ENCODE peak calls at places on chromosomes 5 and 9, in eight cellular contexts. W, A, G, H, N, C, U and S are unnamed samples.

GRCh38 chr9:13322828-13323550 is 43.5 kb upstream of the MPDZ start:
- DNase-seq in W (no peak), A (no peak), G (no peak), H (no peak), N (no peak), C (no peak), U (no peak), S (no peak)

GRCh38 chr9:22103650-22104575 is 94.8 kb upstream of the CDKN2B start:
- DNase-seq in W (no peak), A (peak), G (no peak), H (peak), N (no peak), C (no peak), U (no peak), S (no peak)

GRCh38 chr5:142152383-142152730 is 43.8 kb downstream of the NDFIP1 start:
- DNase-seq in W (no peak), A (peak), G (no peak), H (peak), N (no peak), C (no peak), U (no peak), S (no peak)

GRCh38 chr5:83146441-83146840 is 69.1 kb downstream of the XRCC4 start:
- DNase-seq in W (no peak), A (no peak), G (no peak), H (no peak), N (no peak), C (no peak), U (no peak), S (no peak)

GRCh38 chr9:93533863-93534262 is 42.5 kb upstream of the PHF2 start:
- DNase-seq in W (no peak), A (no peak), G (no peak), H (no peak), N (no peak), C (no peak), U (no peak), S (no peak)

GRCh38 chr5:111461261-111461671 is 51.1 kb downstream of the STARD4 start:
- DNase-seq in W (peak), A (peak), G (no peak), H (peak), N (no peak), C (no peak), U (no peak), S (no peak)

GRCh38 chr9:111715471-111715870 is 54.1 kb downstream of the GNG10 start:
- DNase-seq in W (no peak), A (peak), G (no peak), H (no peak), N (no peak), C (no peak), U (no peak), S (no peak)

GRCh38 chr9:89467278-89467625 is 30.7 kb downstream of the SEMA4D start:
- DNase-seq in W (no peak), A (no peak), G (no peak), H (no peak), N (no peak), C (no peak), U (no peak), S (no peak)

GRCh38 chr9:13279284-13280162 is at the start of gene MPDZ:
- DNase-seq in W (peak), A (peak), G (peak), H (peak), N (peak), C (peak), U (peak), S (peak)

GRCh38 chr9:103799959-103800358 is 294.1 kb upstream of the SMC2 start:
- DNase-seq in W (no peak), A (no peak), G (no peak), H (no peak), N (no peak), C (no peak), U (no peak), S (no peak)

GRCh38 chr9:16521868-16522381 is 348.5 kb downstream of the BNC2 start:
- DNase-seq in W (no peak), A (peak), G (peak), H (peak), N (peak), C (no peak), U (no peak), S (no peak)

GRCh38 chr9:132312426-132312825 is 42.4 kb downstream of the SETX start:
- DNase-seq in W (no peak), A (no peak), G (no peak), H (no peak), N (no peak), C (no peak), U (no peak), S (no peak)

GRCh38 chr9:132311978-132312377 is 42.8 kb downstream of the SETX start:
- DNase-seq in W (no peak), A (peak), G (no peak), H (no peak), N (no peak), C (no peak), U (no peak), S (no peak)

GRCh38 chr9:132309056-132309455 is 45.7 kb downstream of the SETX start:
- DNase-seq in W (no peak), A (no peak), G (no peak), H (no peak), N (no peak), C (no peak), U (no peak), S (no peak)

GRCh38 chr9:132312873-132313272 is 41.9 kb downstream of the SETX start:
- DNase-seq in W (peak), A (no peak), G (no peak), H (no peak), N (no peak), C (no peak), U (no peak), S (no peak)
- TF ChIP-seq CTCF in W (no peak), A (peak), G (no peak), H (peak), N (no peak), C (no peak), U (no peak), S (peak)

GRCh38 chr5:127353339-127353738 is 62.7 kb downstream of the MEGF10 start:
- DNase-seq in W (no peak), A (no peak), G (no peak), H (no peak), N (no peak), C (no peak), U (no peak), S (no peak)
- TF ChIP-seq CTCF in W (no peak), A (no peak), G (no peak), H (no peak), N (no peak), C (no peak), U (no peak), S (no peak)

DNA sequence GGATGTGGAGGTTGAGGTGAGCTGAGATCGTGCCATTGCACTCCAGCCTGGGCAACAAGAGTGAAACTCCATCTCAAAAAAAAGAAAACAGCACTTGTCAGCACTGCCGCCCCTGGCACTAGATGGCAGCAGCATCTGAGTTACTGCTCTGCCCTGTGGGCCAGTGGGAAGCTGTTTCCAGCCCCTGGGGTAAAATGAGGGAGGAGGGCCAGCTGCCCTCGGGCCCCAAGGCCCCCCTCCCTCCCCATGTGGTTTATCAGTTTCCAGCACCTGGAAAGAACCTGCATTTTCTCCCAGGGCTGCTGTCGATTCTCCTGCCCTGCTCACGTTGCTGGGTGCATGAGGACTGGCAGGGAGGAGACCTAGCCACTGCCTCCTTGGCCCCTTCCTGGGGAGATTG is 13.2 kb upstream of the CEL start:
- DNase-seq in W (peak), A (peak), G (no peak), H (no peak), N (no peak), C (peak), U (peak), S (no peak)
- TF ChIP-seq CTCF in W (peak), A (peak), G (no peak), H (peak), N (no peak), C (no peak), U (no peak), S (peak)

GRCh38 chr5:74316064-74316586 is 324.4 kb downstream of the ENC1 start:
- DNase-seq in W (peak), A (peak), G (no peak), H (peak), N (no peak), C (no peak), U (no peak), S (no peak)
- TF ChIP-seq CTCF in W (no peak), A (no peak), G (no peak), H (no peak), N (no peak), C (no peak), U (no peak), S (no peak)